ENCODE peak calls at places on chromosomes 3 and 15, in six cellular contexts. Q, I, Z, U, H and C are unnamed samples.

GRCh38 chr15:74793135-74794028 is 11.5 kb downstream of the CSK start:
- DNase-seq in Q (peak), I (peak), Z (no peak), U (peak), H (no peak), C (no peak)

GRCh38 chr3:194686816-194687637 is 1.3 kb downstream of the FAM43A start:
- DNase-seq in Q (peak), I (peak), Z (no peak), U (peak), H (no peak), C (no peak)

GRCh38 chr3:187968883-187969580 is 184.9 kb upstream of the LPP start:
- DNase-seq in Q (peak), I (peak), Z (no peak), U (no peak), H (no peak), C (no peak)

GRCh38 chr15:73712107-73712506 is 27.9 kb downstream of the CD276 start:
- DNase-seq in Q (no peak), I (no peak), Z (no peak), U (no peak), H (no peak), C (no peak)

GRCh38 chr15:98689431-98689861 is 41.1 kb downstream of the IGF1R start:
- DNase-seq in Q (no peak), I (peak), Z (no peak), U (no peak), H (no peak), C (no peak)

GRCh38 chr15:44029940-44030568 is 165.0 kb downstream of the FRMD5 start:
- DNase-seq in Q (no peak), I (peak), Z (no peak), U (no peak), H (no peak), C (no peak)

GRCh38 chr15:70438776-70439175 is 324.6 kb downstream of the UACA start:
- DNase-seq in Q (no peak), I (no peak), Z (no peak), U (no peak), H (peak), C (no peak)

GRCh38 chr15:63763476-63764123 is 70.1 kb downstream of the HERC1 start:
- DNase-seq in Q (peak), I (peak), Z (no peak), U (no peak), H (no peak), C (no peak)

GRCh38 chr3:134232976-134233375 is 17.7 kb downstream of the RYK start:
- DNase-seq in Q (no peak), I (no peak), Z (no peak), U (no peak), H (no peak), C (no peak)

GRCh38 chr15:81575436-81576123 is 201.6 kb upstream of the TMC3 start:
- DNase-seq in Q (no peak), I (peak), Z (no peak), U (no peak), H (no peak), C (no peak)

GRCh38 chr3:49882182-49882581 is 12.5 kb upstream of the CAMKV start:
- DNase-seq in Q (no peak), I (peak), Z (no peak), U (no peak), H (no peak), C (no peak)

GRCh38 chr3:113677745-113678144 is 18.7 kb downstream of the USF3 start:
- DNase-seq in Q (no peak), I (no peak), Z (no peak), U (no peak), H (no peak), C (no peak)

GRCh38 chr15:100031665-100032357 is 298.6 kb upstream of the LYSMD4 start:
- DNase-seq in Q (no peak), I (no peak), Z (no peak), U (no peak), H (no peak), C (no peak)

GRCh38 chr15:88704791-88705768 is 66.3 kb downstream of the ISG20 start:
- DNase-seq in Q (peak), I (peak), Z (no peak), U (no peak), H (no peak), C (no peak)

GRCh38 chr15:80436511-80437307 is 32.5 kb downstream of the ARNT2 start:
- DNase-seq in Q (peak), I (peak), Z (peak), U (no peak), H (no peak), C (no peak)

GRCh38 chr3:169179193-169180122 is 484.1 kb downstream of the MECOM start:
- DNase-seq in Q (no peak), I (no peak), Z (no peak), U (no peak), H (no peak), C (no peak)

GRCh38 chr3:55180936-55181535 is 253.2 kb upstream of the LRTM1 start:
- DNase-seq in Q (peak), I (peak), Z (no peak), U (peak), H (no peak), C (no peak)

GRCh38 chr3:195147649-195148121 is 123.3 kb downstream of the XXYLT1 start:
- DNase-seq in Q (peak), I (peak), Z (no peak), U (peak), H (no peak), C (no peak)

GRCh38 chr3:103767635-103768034 is 1332.8 kb downstream of the ZPLD1 start:
- DNase-seq in Q (no peak), I (no peak), Z (no peak), U (no peak), H (no peak), C (no peak)

GRCh38 chr3:62525276-62525675 is 151.9 kb upstream of the FEZF2 start:
- DNase-seq in Q (peak), I (no peak), Z (no peak), U (no peak), H (no peak), C (no peak)

GRCh38 chr3:23873941-23874340 is 42.8 kb downstream of the NKIRAS1 start:
- DNase-seq in Q (peak), I (peak), Z (no peak), U (no peak), H (no peak), C (no peak)

GRCh38 chr3:33884204-33884561 is 85.8 kb downstream of the PDCD6IP start:
- DNase-seq in Q (peak), I (peak), Z (peak), U (no peak), H (no peak), C (no peak)

GRCh38 chr3:102163039-102163817 is 271.6 kb upstream of the ZPLD1 start:
- DNase-seq in Q (peak), I (peak), Z (peak), U (no peak), H (peak), C (no peak)

GRCh38 chr3:125194849-125195601 is 17.5 kb downstream of the SLC12A8 start:
- DNase-seq in Q (peak), I (peak), Z (no peak), U (no peak), H (no peak), C (no peak)

GRCh38 chr3:192816274-192816853 is 89.0 kb upstream of the FGF12 start:
- DNase-seq in Q (peak), I (peak), Z (peak), U (peak), H (no peak), C (no peak)

GRCh38 chr15:70902105-70902504 is 9.5 kb downstream of the LRRC49 start:
- DNase-seq in Q (peak), I (peak), Z (no peak), U (no peak), H (no peak), C (no peak)

GRCh38 chr3:13192471-13193213 is 119.4 kb upstream of the IQSEC1 start:
- DNase-seq in Q (no peak), I (no peak), Z (peak), U (no peak), H (peak), C (no peak)

GRCh38 chr3:123765475-123766166 is 118.5 kb downstream of the MYLK start:
- DNase-seq in Q (no peak), I (peak), Z (no peak), U (no peak), H (no peak), C (no peak)

GRCh38 chr3:71226565-71227281 is 356.8 kb downstream of the FOXP1 start:
- DNase-seq in Q (peak), I (no peak), Z (no peak), U (no peak), H (no peak), C (no peak)

GRCh38 chr3:12303532-12303931 is 14.7 kb downstream of the PPARG start:
- DNase-seq in Q (peak), I (peak), Z (peak), U (no peak), H (no peak), C (no peak)

GRCh38 chr15:85541744-85542143 is 161.3 kb downstream of the AKAP13 start:
- DNase-seq in Q (no peak), I (no peak), Z (no peak), U (no peak), H (no peak), C (no peak)

GRCh38 chr3:52244061-52244628 is 1.4 kb upstream of the PPM1M start:
- DNase-seq in Q (no peak), I (peak), Z (no peak), U (no peak), H (no peak), C (no peak)

GRCh38 chr15:78075490-78076230 is 1.9 kb downstream of the TBC1D2B start:
- DNase-seq in Q (peak), I (peak), Z (no peak), U (no peak), H (no peak), C (no peak)

GRCh38 chr3:152362086-152362485 is 93.4 kb downstream of the MBNL1 start:
- DNase-seq in Q (no peak), I (no peak), Z (no peak), U (no peak), H (no peak), C (no peak)

GRCh38 chr15:58212909-58213526 is 74.8 kb downstream of the AQP9 start:
- DNase-seq in Q (peak), I (peak), Z (peak), U (peak), H (no peak), C (no peak)

GRCh38 chr3:127689266-127689860 is 16.6 kb downstream of the ABTB1 start:
- DNase-seq in Q (no peak), I (no peak), Z (no peak), U (no peak), H (peak), C (no peak)

GRCh38 chr15:70033529-70034140 is 64.1 kb downstream of the TLE3 start:
- DNase-seq in Q (no peak), I (peak), Z (no peak), U (no peak), H (no peak), C (no peak)

GRCh38 chr3:66367979-66368378 is 132.8 kb downstream of the LRIG1 start:
- DNase-seq in Q (no peak), I (no peak), Z (no peak), U (no peak), H (no peak), C (no peak)

GRCh38 chr3:66371432-66371831 is 129.4 kb downstream of the LRIG1 start:
- DNase-seq in Q (no peak), I (no peak), Z (no peak), U (no peak), H (no peak), C (no peak)

GRCh38 chr3:66376568-66376967 is 124.3 kb downstream of the LRIG1 start:
- DNase-seq in Q (peak), I (peak), Z (peak), U (no peak), H (no peak), C (no peak)

GRCh38 chr3:66370179-66370578 is 130.6 kb downstream of the LRIG1 start:
- DNase-seq in Q (no peak), I (no peak), Z (no peak), U (no peak), H (no peak), C (no peak)

GRCh38 chr3:66372681-66373350 is 128.0 kb downstream of the LRIG1 start:
- DNase-seq in Q (no peak), I (peak), Z (no peak), U (peak), H (no peak), C (no peak)
- TF ChIP-seq CTCF in Q (peak), I (peak), Z (no peak), U (peak), H (no peak), C (no peak)

DNA sequence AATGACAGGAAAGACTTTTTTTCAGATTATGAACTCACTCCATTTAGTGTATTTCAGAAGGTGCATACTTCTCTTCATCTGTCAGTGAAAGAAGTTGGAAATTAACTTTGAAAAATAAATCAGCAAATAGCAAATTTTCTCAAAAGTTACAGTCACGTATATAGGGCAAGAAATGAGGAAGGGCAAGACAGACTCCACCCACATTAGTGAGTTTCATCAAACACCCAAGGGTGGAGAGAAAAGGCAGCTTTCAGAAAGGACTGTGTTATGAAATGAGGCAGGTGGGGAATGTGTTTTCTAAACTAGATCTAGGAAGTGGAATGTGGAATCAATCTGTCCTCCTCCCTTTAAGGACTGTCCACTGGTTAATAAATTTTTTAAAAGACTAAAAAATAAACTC is 2.9 kb downstream of the SLC22A13 start:
- DNase-seq in Q (no peak), I (no peak), Z (no peak), U (no peak), H (no peak), C (no peak)
- TF ChIP-seq CTCF in Q (no peak), I (no peak), Z (no peak), U (no peak), H (no peak), C (no peak)

GRCh38 chr3:164393171-164393570 is 685.1 kb downstream of the SI start:
- DNase-seq in Q (no peak), I (no peak), Z (no peak), U (no peak), H (no peak), C (no peak)
- TF ChIP-seq CTCF in Q (peak), I (no peak), Z (no peak), U (no peak), H (no peak), C (no peak)

DNA sequence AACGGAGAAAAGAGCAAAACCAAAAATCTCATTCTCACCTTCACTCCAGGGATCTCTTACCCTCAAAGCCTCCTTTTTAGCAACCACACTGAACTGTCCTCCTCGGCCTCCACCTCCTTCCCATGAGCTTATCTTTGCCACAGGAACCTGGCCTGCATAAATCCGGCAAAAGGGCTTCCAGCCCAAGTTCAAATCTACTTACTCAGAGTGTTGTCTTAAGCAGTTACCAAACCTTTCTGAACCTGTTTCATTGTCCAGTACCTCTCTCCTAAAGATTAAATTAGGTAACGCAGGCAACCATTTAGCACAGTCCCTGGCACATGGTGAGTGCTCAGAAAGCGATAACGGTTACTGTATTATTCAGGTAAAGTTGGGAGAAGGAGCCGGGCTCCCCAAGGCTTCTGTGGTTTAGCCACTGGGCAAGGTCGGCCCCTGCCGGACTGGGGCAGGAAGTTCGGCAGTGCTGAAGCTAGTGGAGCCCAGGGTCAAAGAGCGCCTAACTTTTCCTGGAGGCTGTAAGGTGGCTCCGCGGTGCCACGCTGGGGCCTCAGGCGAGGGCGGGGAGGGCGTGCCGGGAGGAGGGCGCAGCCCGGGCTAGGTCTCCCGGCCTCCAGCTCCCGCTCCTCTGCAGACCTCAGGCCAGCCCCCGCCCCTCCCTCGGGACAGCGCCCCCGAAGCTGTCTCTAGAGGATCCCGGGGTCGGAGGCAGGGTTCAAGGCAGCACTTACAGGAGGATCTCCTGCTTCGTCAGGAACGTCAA is 620 bp downstream of the CIB1 start:
- DNase-seq in Q (peak), I (peak), Z (peak), U (peak), H (peak), C (no peak)
- TF ChIP-seq CTCF in Q (peak), I (peak), Z (peak), U (peak), H (peak), C (peak)

DNA sequence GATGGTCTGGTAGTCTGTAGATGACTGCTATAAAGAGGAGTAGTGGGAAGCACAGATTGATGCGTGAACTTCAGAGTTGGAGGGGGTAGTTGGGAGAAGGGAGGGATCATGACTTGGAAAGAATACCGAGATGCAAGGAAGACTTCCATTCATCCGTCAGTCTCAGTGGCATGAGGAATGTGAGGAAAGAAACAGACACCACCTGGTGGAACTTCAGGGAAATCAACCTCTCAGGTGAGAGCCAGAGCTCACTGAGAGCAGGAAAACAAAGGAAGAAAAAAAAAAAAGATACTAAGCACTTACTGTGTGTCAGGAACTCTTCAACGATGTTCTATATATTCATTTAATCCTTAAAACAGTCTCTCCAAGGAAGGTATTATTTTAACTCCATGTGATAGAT is 172.4 kb downstream of the OXSM start:
- DNase-seq in Q (no peak), I (no peak), Z (peak), U (peak), H (no peak), C (no peak)
- TF ChIP-seq CTCF in Q (no peak), I (no peak), Z (peak), U (peak), H (no peak), C (peak)

DNA sequence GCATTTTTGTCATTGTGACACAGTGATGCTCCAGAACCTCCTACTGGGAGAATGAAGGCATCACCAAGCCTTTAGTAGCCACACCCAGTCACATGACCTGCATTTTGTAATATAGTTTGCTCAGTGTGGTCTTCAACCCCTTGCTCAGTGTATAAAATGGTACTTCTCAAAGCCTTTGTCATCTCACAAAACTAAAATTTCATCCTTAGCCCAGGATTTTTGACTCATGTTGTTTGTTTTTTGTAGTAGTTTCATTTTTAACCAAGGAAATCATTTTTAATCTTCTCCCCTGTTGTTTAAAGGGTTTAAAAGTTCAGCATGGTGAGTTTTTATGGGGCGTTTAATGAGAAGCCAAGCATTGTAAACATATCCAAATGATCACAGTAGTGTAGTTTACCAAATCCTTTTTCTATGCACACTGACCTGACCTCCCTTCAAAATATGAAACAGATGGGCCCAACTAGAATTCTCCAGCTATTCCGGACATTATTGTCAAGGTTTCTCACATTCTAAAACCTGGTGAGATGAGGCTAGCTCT is 123.5 kb upstream of the IL12A start:
- DNase-seq in Q (peak), I (no peak), Z (no peak), U (no peak), H (no peak), C (no peak)
- TF ChIP-seq CTCF in Q (no peak), I (no peak), Z (no peak), U (no peak), H (no peak), C (no peak)

GRCh38 chr3:14862661-14863230 is 44.0 kb downstream of the FGD5 start:
- DNase-seq in Q (no peak), I (no peak), Z (no peak), U (no peak), H (no peak), C (no peak)

GRCh38 chr3:14862303-14862660 is 43.5 kb downstream of the FGD5 start:
- DNase-seq in Q (no peak), I (no peak), Z (no peak), U (no peak), H (no peak), C (no peak)

GRCh38 chr3:14861451-14862302 is 42.9 kb downstream of the FGD5 start:
- DNase-seq in Q (no peak), I (no peak), Z (no peak), U (no peak), H (no peak), C (no peak)

GRCh38 chr3:14864131-14864530 is 45.4 kb downstream of the FGD5 start:
- DNase-seq in Q (no peak), I (no peak), Z (no peak), U (no peak), H (no peak), C (no peak)

GRCh38 chr3:14863324-14864100 is 44.8 kb downstream of the FGD5 start:
- DNase-seq in Q (no peak), I (no peak), Z (no peak), U (no peak), H (no peak), C (no peak)
- TF ChIP-seq CTCF in Q (peak), I (peak), Z (no peak), U (peak), H (no peak), C (peak)

GRCh38 chr3:57555738-57556458 is at the start of gene PDE12:
- DNase-seq in Q (peak), I (peak), Z (peak), U (peak), H (peak), C (peak)
- TF ChIP-seq CTCF in Q (no peak), I (no peak), Z (no peak), U (no peak), H (no peak), C (no peak)